ENCODE peak calls at places on chromosomes 16 and 17, in eight cellular contexts. X is sigmoid colon; D is transverse colon; Y is AG09309; E is fibroblast of villous mesenchyme; N is endothelial cell; J is Calu3; F is activated CD8-positive, alpha-beta T cell treated with anti-CD3 and anti-CD28 coated beads for 36 hours. O is an unnamed sample.
A peak's percentile ranks its signal among the peaks of the same experiment; 100 is the strongest.

GRCh38 chr17:9522074-9522473 is 53.5 kb downstream of the STX8 start:
- DNase-seq in X (no peak), D (no peak), N (peak; percentile 30), E (peak; percentile 60), J (peak; percentile 19), F (peak; percentile 12), Y (no peak), O (peak; percentile 52)

GRCh38 chr16:69131167-69131748 is 1.1 kb downstream of the CHTF8 start:
- DNase-seq in Y (no peak), J (no peak), N (peak; percentile 28), X (no peak), F (no peak), D (no peak), E (peak; percentile 38), O (peak; percentile 46)

GRCh38 chr16:21197621-21198020 is 13.8 kb downstream of the ZP2 start:
- DNase-seq in N (no peak), D (no peak), X (no peak), E (no peak), J (no peak), F (no peak), Y (no peak), O (no peak)

GRCh38 chr17:21463204-21463661 is 87.1 kb downstream of the KCNJ12 start:
- DNase-seq in J (no peak), Y (no peak), F (peak; percentile 52), D (no peak), E (no peak), N (no peak), X (no peak), O (no peak)

GRCh38 chr17:41329279-41329925 is 13.9 kb upstream of the KRTAP17-1 start:
- DNase-seq in N (peak; percentile 77), E (peak; percentile 51), Y (peak; percentile 29), X (no peak), D (peak; percentile 56), J (peak; percentile 85), F (peak; percentile 49), O (no peak)

GRCh38 chr16:10765772-10766171 is 22.1 kb downstream of the NUBP1 start:
- DNase-seq in N (no peak), X (no peak), D (no peak), F (peak; percentile 60), E (no peak), J (no peak), Y (no peak), O (peak; percentile 58)

GRCh38 chr17:30241051-30241450 is 5.6 kb upstream of the SLC6A4 start:
- DNase-seq in E (no peak), J (no peak), D (no peak), X (no peak), Y (no peak), F (no peak), N (no peak), O (no peak)

GRCh38 chr16:1486551-1487390 is 2.0 kb downstream of the PTX4 start:
- DNase-seq in F (no peak), D (no peak), Y (no peak), E (no peak), J (no peak), N (no peak), X (no peak), O (no peak)

GRCh38 chr16:1689853-1690252 is 11.8 kb downstream of the JPT2 start:
- DNase-seq in F (no peak), E (no peak), D (no peak), X (no peak), J (peak; percentile 31), N (no peak), Y (no peak), O (no peak)

GRCh38 chr17:27977751-27978688 is 64.5 kb upstream of the NLK start:
- DNase-seq in Y (no peak), X (no peak), D (no peak), E (no peak), F (no peak), N (no peak), J (no peak), O (no peak)

GRCh38 chr17:66493283-66494019 is 191.0 kb downstream of the PRKCA start:
- DNase-seq in J (no peak), D (no peak), X (no peak), E (peak; percentile 73), N (no peak), Y (peak; percentile 60), F (no peak), O (no peak)

GRCh38 chr16:88764913-88765349 is 20.1 kb downstream of the PIEZO1 start:
- DNase-seq in Y (no peak), F (no peak), X (no peak), N (no peak), J (peak; percentile 98), D (no peak), E (no peak), O (no peak)

GRCh38 chr16:88762941-88763340 is 22.1 kb downstream of the PIEZO1 start:
- DNase-seq in Y (no peak), N (no peak), X (no peak), E (no peak), F (no peak), J (no peak), D (no peak), O (no peak)

GRCh38 chr16:88764080-88764479 is 20.9 kb downstream of the PIEZO1 start:
- DNase-seq in D (no peak), Y (no peak), J (no peak), X (no peak), F (no peak), N (no peak), E (no peak), O (no peak)

GRCh38 chr16:88762258-88762870 is 22.7 kb downstream of the PIEZO1 start:
- DNase-seq in F (no peak), J (no peak), E (no peak), D (no peak), N (no peak), Y (no peak), X (no peak), O (no peak)

DNA sequence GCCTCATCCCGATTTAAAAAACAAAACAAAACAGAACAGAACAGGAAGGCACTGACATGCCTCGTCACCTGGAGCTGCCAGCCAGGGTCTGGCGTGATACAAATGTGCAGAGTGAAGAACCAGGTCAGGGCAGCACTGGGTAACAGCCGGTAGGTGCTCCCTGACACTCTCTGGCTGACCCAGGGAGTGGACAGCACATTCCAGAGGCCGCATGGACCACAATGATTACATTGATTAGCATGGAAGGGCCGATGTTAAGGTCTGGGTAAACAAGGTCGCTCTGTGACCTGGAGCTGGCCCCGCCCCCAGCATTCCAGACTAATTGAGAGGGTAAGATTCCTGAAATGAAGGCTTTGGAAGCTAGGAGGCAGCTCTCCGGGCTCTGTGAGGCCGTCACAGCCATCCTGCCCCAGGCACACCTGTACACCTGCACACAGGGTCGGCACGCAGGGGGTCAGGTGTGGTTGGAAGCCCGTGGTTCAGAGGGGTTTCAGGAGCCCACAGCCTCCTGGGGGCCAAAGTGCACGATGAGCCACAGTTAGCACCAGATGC is 21.4 kb downstream of the PIEZO1 start:
- DNase-seq in F (no peak), X (no peak), E (no peak), Y (no peak), J (peak; percentile 78), D (no peak), N (peak; percentile 46), O (no peak)
- TF ChIP-seq CTCF in F (no peak), X (no peak), E (no peak), Y (no peak), J (no peak), D (no peak), N (no peak), O (no peak)

DNA sequence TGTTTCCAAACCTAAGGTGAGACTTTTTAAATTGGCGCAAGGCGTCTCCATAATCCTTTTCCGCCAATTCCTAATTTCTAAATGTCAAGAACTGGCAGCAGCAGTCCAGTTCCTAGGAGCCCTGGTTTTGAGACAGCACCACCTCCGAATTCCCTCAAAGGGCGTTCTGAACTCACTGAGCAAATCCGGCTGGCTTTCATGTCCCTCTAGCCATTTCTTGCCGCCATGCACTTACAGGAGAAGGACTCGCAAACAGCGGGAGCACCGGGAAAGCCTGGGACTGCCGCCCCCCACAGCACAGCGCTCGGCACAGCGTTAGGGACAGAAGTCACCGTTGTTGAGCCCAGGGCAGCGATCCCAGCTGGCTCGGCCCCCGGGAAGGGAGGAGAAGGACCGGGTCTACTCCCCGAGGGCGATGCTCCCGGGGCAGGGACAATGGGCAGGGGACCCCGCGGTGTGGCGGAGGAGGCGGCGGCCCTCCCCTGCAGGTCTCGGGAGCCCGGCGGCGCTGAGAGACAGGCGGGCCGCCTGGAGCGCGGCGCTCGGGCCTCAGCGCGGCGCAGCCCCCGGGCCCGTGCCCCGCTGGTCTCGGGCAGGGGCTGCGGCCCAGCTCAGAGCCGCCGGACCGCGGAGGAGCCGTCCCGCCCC is 545 bp downstream of the ARHGAP17 start:
- DNase-seq in X (peak; percentile 77), J (peak; percentile 56), F (peak; percentile 29), D (peak; percentile 47), E (peak; percentile 63), N (peak; percentile 45), Y (no peak), O (no peak)
- TF ChIP-seq CTCF in X (no peak), J (no peak), F (no peak), D (no peak), E (no peak), N (no peak), Y (no peak), O (no peak)

GRCh38 chr17:33021731-33022408 is 30.2 kb downstream of the SPACA3 start:
- DNase-seq in X (no peak), J (no peak), F (no peak), D (no peak), N (no peak), E (no peak), Y (no peak), O (no peak)
- TF ChIP-seq CTCF in X (no peak), J (no peak), F (no peak), D (no peak), N (no peak), E (peak; percentile 5), Y (peak; percentile 21), O (no peak)

DNA sequence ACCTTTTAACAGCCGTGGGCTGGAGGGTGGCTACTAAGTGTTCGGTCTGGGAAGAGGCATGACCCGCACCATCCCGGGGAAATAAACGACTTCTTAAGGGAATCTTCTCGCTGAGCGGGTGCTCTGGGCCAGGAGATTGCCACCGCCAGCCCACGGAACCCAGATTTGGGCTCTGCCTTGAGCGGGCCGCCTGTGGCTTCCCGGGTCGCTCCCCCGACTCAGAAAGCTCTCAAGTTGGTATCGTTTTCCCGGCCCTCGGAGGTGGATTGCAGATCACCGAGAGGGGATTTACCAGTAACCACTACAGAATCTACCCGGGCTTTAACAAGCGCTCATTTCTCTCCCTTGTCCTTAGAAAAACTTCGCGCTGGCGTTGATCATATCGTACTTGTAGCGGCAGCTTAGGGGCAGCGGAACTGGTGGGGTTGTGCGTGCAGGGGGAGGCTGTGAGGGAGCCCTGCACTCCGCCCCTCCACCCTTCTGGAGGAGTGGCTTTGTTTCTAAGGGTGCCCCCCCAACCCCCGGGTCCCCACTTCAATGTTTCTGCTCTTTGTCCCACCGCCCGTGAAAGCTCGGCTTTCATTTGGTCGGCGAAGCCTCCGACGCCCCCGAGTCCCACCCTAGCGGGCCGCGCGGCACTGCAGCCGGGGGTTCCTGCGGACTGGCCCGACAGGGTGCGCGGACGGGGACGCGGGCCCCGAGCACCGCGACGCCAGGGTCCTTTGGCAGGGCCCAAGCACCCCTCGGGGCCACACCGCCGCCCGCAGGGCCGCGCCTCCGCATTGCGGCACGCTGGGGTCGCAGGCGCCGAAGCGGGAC is 3.6 kb upstream of the CBX4 start:
- DNase-seq in Y (no peak), N (no peak), F (peak; percentile 56), D (peak; percentile 32), J (no peak), X (no peak), E (no peak), O (no peak)
- TF ChIP-seq CTCF in Y (no peak), N (no peak), F (no peak), D (no peak), J (no peak), X (no peak), E (peak; percentile 5), O (no peak)